ENCODE peak calls at places on chromosomes 5 and 9, in four cellular contexts. N is astrocyte, G is lower lobe of right lung, U is BE2C. O is an unnamed sample. For H3K36me3 and H3K4me1, the result is how much of the 10 kb centered on the place peaks cover.

GRCh38 chr5:63249960-63250359 is 671.3 kb downstream of the LRRC70 start:
- DNase-seq in G (no peak), N (no peak), U (no peak), O (no peak)

GRCh38 chr9:120473626-120474025 is 106.3 kb downstream of the CDK5RAP2 start:
- DNase-seq in U (no peak), G (no peak), N (no peak), O (no peak)

GRCh38 chr9:129383415-129384088 is 205.5 kb upstream of the IER5L start:
- DNase-seq in N (peak), U (no peak), G (peak), O (peak)

GRCh38 chr5:66818935-66819328 is 222.7 kb downstream of the MAST4 start:
- DNase-seq in G (no peak), U (no peak), N (no peak), O (no peak)

GRCh38 chr5:107661650-107662044 is 9.1 kb downstream of the EFNA5 start:
- DNase-seq in U (no peak), N (no peak), G (no peak), O (no peak)

GRCh38 chr5:102738037-102738436 is 17.1 kb upstream of the PAM start:
- DNase-seq in N (no peak), G (no peak), U (no peak), O (no peak)

GRCh38 chr5:177370488-177371119 is 12.9 kb downstream of the RGS14 start:
- DNase-seq in G (peak), U (peak), N (peak), O (peak)

GRCh38 chr5:160846642-160847041 is 5.4 kb downstream of the ATP10B start:
- DNase-seq in G (no peak), N (no peak), U (no peak), O (no peak)

GRCh38 chr9:105291422-105291859 is 47.0 kb downstream of the SLC44A1 start:
- DNase-seq in U (no peak), N (no peak), G (no peak), O (no peak)

GRCh38 chr5:96159076-96159475 is 197.4 kb upstream of the ELL2 start:
- DNase-seq in G (no peak), N (no peak), U (no peak), O (no peak)

GRCh38 chr9:32709871-32710270 is 73.5 kb upstream of the TMEM215 start:
- DNase-seq in G (no peak), U (no peak), N (no peak), O (no peak)

GRCh38 chr5:151093476-151093889 is 12.6 kb upstream of the TNIP1 start:
- DNase-seq in N (peak), U (no peak), G (no peak), O (no peak)

GRCh38 chr9:78292716-78293497 is 4.0 kb upstream of the PSAT1 start:
- DNase-seq in N (no peak), G (no peak), U (no peak), O (no peak)

GRCh38 chr9:135865531-135865930 is 41.8 kb downstream of the CAMSAP1 start:
- DNase-seq in N (peak), G (no peak), U (no peak), O (no peak)

GRCh38 chr9:126327750-126328120 is 1.1 kb downstream of the MVB12B start:
- DNase-seq in G (no peak), N (no peak), U (no peak), O (no peak)

GRCh38 chr5:96940586-96940985 is 4.7 kb downstream of the LNPEP start:
- DNase-seq in U (no peak), G (no peak), N (peak), O (no peak)

GRCh38 chr5:151741678-151742423 is 16.6 kb downstream of the ATOX1 start:
- DNase-seq in G (no peak), N (peak), U (no peak), O (no peak)

GRCh38 chr9:110283736-110284135 is 27.4 kb upstream of the TXN start:
- DNase-seq in U (no peak), G (no peak), N (peak), O (no peak)

GRCh38 chr9:95738438-95738837 is 137.1 kb upstream of the ERCC6L2 start:
- DNase-seq in U (no peak), G (no peak), N (no peak), O (no peak)

GRCh38 chr9:1353291-1353690 is 303.1 kb downstream of the DMRT2 start:
- DNase-seq in N (no peak), U (no peak), G (no peak), O (no peak)

GRCh38 chr5:180832638-180833068 is 28.4 kb downstream of the ZFP62 start:
- DNase-seq in G (no peak), U (no peak), N (no peak), O (no peak)

GRCh38 chr9:26205316-26205715 is 527.1 kb upstream of the TUSC1 start:
- DNase-seq in U (no peak), G (no peak), N (peak), O (no peak)

GRCh38 chr5:155556700-155557099 is 543.1 kb downstream of the KIF4B start:
- DNase-seq in U (no peak), N (no peak), G (no peak), O (no peak)

GRCh38 chr5:3634061-3634460 is 38.4 kb downstream of the IRX1 start:
- DNase-seq in G (no peak), U (no peak), N (no peak), O (no peak)

GRCh38 chr5:3010301-3010952 is 258.9 kb upstream of the IRX2 start:
- DNase-seq in U (no peak), G (no peak), N (no peak), O (no peak)

GRCh38 chr9:128372188-128372641 is 1.0 kb downstream of the URM1 start:
- DNase-seq in U (peak), G (no peak), N (no peak), O (no peak)

GRCh38 chr5:56814361-56814962 is 887 bp upstream of the MAP3K1 start:
- DNase-seq in U (peak), N (no peak), G (peak), O (peak)

GRCh38 chr5:152938630-152939029 is 533.6 kb upstream of the NMUR2 start:
- DNase-seq in U (no peak), N (no peak), G (no peak), O (no peak)

GRCh38 chr5:14268236-14268701 is 125.1 kb downstream of the TRIO start:
- DNase-seq in U (peak), N (peak), G (no peak), O (no peak)

GRCh38 chr5:146751054-146751453 is 127.5 kb downstream of the PPP2R2B start:
- DNase-seq in G (no peak), N (peak), U (no peak), O (no peak)

GRCh38 chr9:91421987-91422765 is 1.5 kb downstream of the NFIL3 start:
- DNase-seq in U (no peak), N (peak), G (no peak), O (no peak)

GRCh38 chr5:16234598-16234997 is 55.0 kb upstream of the MARCHF11 start:
- DNase-seq in U (peak), N (no peak), G (no peak), O (no peak)

GRCh38 chr5:54904425-54904824 is 81.0 kb downstream of the ESM1 start:
- DNase-seq in N (peak), G (no peak), U (no peak), O (no peak)

GRCh38 chr9:137333016-137333726 is 31.1 kb upstream of the NRARP start:
- DNase-seq in N (peak), G (no peak), U (no peak), O (no peak)

GRCh38 chr9:94867842-94868312 is 141.4 kb downstream of the AOPEP start:
- DNase-seq in N (peak), G (no peak), U (no peak), O (no peak)

GRCh38 chr9:113468716-113469448 is 5.4 kb downstream of the RGS3 start:
- DNase-seq in G (no peak), N (no peak), U (no peak), O (no peak)

GRCh38 chr9:21812415-21812814 is 10.0 kb downstream of the MTAP start:
- DNase-seq in G (no peak), N (peak), U (no peak), O (no peak)

GRCh38 chr5:102755691-102756371 is 726 bp downstream of the PAM start:
- DNase-seq in N (peak), G (peak), U (peak), O (peak)

GRCh38 chr5:14286574-14287399 is 143.6 kb downstream of the TRIO start:
- DNase-seq in G (no peak), U (no peak), N (no peak), O (no peak)

GRCh38 chr5:91367908-91368648 is 15.0 kb downstream of the ARRDC3 start:
- DNase-seq in N (no peak), G (no peak), U (no peak), O (no peak)

GRCh38 chr5:91366571-91366970 is 16.5 kb downstream of the ARRDC3 start:
- DNase-seq in G (no peak), N (no peak), U (no peak), O (no peak)

GRCh38 chr5:91367374-91367773 is 15.7 kb downstream of the ARRDC3 start:
- DNase-seq in N (no peak), U (no peak), G (no peak), O (no peak)

GRCh38 chr5:91373016-91373415 is 10.1 kb downstream of the ARRDC3 start:
- DNase-seq in U (no peak), N (no peak), G (no peak), O (no peak)

DNA sequence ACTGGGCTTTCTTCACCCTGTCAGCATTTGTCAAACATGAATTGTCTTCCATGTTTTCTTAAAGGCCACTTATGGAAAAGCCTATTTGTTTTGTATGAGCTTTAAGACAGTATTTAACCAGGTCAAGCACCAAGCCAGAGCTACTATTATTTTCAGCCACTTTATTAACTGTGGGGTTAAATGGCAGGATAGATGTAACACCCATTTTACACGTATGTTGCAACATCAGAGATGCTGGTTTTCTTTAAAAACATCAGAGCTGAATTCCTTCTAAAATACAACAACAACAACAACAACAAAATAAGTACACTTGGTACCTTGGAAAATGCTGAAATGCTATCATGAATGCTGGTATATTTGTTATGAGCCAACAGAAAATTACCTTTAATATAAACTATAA is 13.6 kb downstream of the ARRDC3 start:
- DNase-seq in G (no peak), N (no peak), U (no peak), O (no peak)
- H3K36me3 ChIP-seq in G (half or more), N (half or more), U (half or more), O (half or more)

DNA sequence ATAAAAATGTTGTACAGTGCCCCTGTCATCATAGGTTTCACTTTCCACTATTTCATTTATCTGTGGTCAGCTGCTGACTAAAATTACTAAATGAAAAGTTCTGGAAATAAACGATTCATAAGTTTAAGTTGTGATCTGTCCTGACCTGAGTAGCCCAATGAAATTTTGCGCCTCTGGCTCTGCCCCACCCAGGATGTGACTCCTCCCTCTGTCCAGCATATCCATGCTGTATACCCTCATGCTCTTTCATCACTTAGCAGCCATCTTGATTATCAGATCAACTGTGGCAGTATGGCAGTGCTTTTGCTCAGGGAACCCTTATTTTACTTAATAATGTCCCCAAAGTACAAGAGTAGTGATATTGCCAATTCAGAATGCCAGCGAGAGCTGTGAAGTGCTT is 97.3 kb downstream of the STARD4 start:
- DNase-seq in N (no peak), G (no peak), U (no peak), O (no peak)
- H3K4me1 ChIP-seq in N (under half), G (under half), U (under half), O (under half)

GRCh38 chr5:134206627-134207160 is 19.2 kb downstream of the PPP2CA start:
- DNase-seq in N (no peak), U (no peak), G (no peak), O (no peak)

DNA sequence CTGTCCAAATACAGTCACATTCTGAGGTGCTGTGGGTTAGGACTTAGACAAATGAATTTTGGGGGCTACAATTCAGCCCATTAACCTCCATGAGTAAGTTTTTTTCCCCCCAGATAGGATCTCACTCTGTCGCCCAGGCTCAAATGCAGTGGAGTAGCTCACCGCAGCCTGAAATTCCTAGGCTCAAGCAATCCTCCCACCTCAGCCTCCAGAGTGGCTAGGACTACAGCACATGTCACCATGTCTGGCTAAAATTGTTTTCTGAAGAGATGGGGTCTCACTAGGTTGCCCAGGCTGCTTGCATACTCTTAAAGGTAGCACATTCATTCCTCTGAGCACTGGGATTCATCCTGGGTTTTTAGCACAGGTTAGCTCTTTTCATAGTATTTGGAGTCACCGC is 22.2 kb downstream of the PPP2CA start:
- DNase-seq in N (no peak), U (no peak), G (no peak), O (no peak)
- H3K36me3 ChIP-seq in N (half or more), U (half or more), G (half or more), O (half or more)

GRCh38 chr9:117405950-117406705 is 8.7 kb downstream of the ASTN2 start:
- DNase-seq in U (no peak), G (no peak), N (no peak), O (no peak)

GRCh38 chr9:117411547-117411946 is 3.3 kb downstream of the ASTN2 start:
- DNase-seq in U (peak), G (no peak), N (no peak), O (peak)

GRCh38 chr9:117403848-117404247 is 11.0 kb downstream of the ASTN2 start:
- DNase-seq in U (no peak), N (no peak), G (no peak), O (no peak)

GRCh38 chr9:117409321-117409720 is 5.5 kb downstream of the ASTN2 start:
- DNase-seq in G (no peak), U (no peak), N (no peak), O (no peak)

GRCh38 chr9:117407436-117408022 is 7.3 kb downstream of the ASTN2 start:
- DNase-seq in G (no peak), U (no peak), N (no peak), O (no peak)
- H3K4me1 ChIP-seq in G (under half), U (half or more), N (under half), O (under half)